ENCODE peak calls at places on chromosomes 16 and 17, in five cellular contexts. N is heart right ventricle, E is thoracic aorta, C is osteoblast, Z is cardiac muscle cell. Q is an unnamed sample. For H3K4me1, the result is how much of the 10 kb centered on the place peaks cover.

GRCh38 chr17:527247-527646 is 174.6 kb upstream of the RPH3AL start:
- DNase-seq in E (no peak), Z (no peak), C (no peak), N (no peak), Q (no peak)

GRCh38 chr17:17994271-17994670 is 21.6 kb downstream of the DRC3 start:
- DNase-seq in C (peak), E (no peak), N (peak), Z (peak), Q (no peak)

GRCh38 chr17:55294042-55294751 is 29.4 kb downstream of the HLF start:
- DNase-seq in E (no peak), Z (no peak), C (no peak), N (no peak), Q (no peak)

GRCh38 chr16:49821156-49821555 is 34.8 kb downstream of the ZNF423 start:
- DNase-seq in N (no peak), C (no peak), Z (no peak), E (no peak), Q (no peak)

GRCh38 chr17:732788-733720 is 658 bp downstream of the TLCD3A start:
- DNase-seq in C (peak), Z (peak), E (no peak), N (peak), Q (peak)

GRCh38 chr16:51407921-51408320 is 256.9 kb upstream of the SALL1 start:
- DNase-seq in N (no peak), E (no peak), Z (no peak), C (no peak), Q (no peak)

GRCh38 chr16:21663889-21664647 is at the start of gene OTOA:
- DNase-seq in Z (peak), N (no peak), E (no peak), C (peak), Q (peak)

GRCh38 chr16:12120331-12120981 is 143.9 kb downstream of the SNX29 start:
- DNase-seq in N (no peak), C (peak), Z (peak), E (peak), Q (no peak)

GRCh38 chr16:48041861-48042435 is 113.8 kb downstream of the ABCC12 start:
- DNase-seq in N (no peak), Z (no peak), E (no peak), C (no peak), Q (no peak)

GRCh38 chr16:28321700-28322411 is 29.5 kb downstream of the SBK1 start:
- DNase-seq in C (peak), Z (peak), E (no peak), N (no peak), Q (no peak)

GRCh38 chr17:4710693-4711634 is 532 bp downstream of the ARRB2 start:
- DNase-seq in N (no peak), Z (no peak), C (peak), E (no peak), Q (peak)

GRCh38 chr17:77271421-77271820 is 130.7 kb downstream of the SEC14L1 start:
- DNase-seq in E (no peak), C (no peak), Z (no peak), N (no peak), Q (no peak)

GRCh38 chr17:2423271-2423670 is 22.4 kb upstream of the MNT start:
- DNase-seq in E (no peak), C (peak), N (no peak), Z (no peak), Q (no peak)

GRCh38 chr17:64491995-64492394 is 4.9 kb downstream of the POLG2 start:
- DNase-seq in N (no peak), C (no peak), Z (no peak), E (no peak), Q (no peak)

GRCh38 chr16:4694664-4695451 is 1.5 kb downstream of the NUDT16L1 start:
- DNase-seq in N (peak), Z (peak), C (peak), E (no peak), Q (no peak)

GRCh38 chr17:7014995-7015586 is 2.7 kb downstream of the RNASEK start:
- DNase-seq in E (no peak), C (peak), Z (peak), N (no peak), Q (no peak)

GRCh38 chr16:80899804-80900592 is 95.6 kb upstream of the CDYL2 start:
- DNase-seq in E (peak), N (peak), C (peak), Z (peak), Q (peak)

GRCh38 chr16:62068747-62069146 is 32.5 kb upstream of the CDH8 start:
- DNase-seq in N (no peak), Z (no peak), E (no peak), C (no peak), Q (no peak)

GRCh38 chr16:74565378-74565777 is 41.5 kb downstream of the GLG1 start:
- DNase-seq in E (no peak), C (no peak), Z (no peak), N (no peak), Q (no peak)

GRCh38 chr17:67055811-67056745 is 11.7 kb downstream of the CACNG1 start:
- DNase-seq in N (no peak), E (no peak), C (no peak), Z (no peak), Q (no peak)

GRCh38 chr16:7849891-7850290 is 517.2 kb downstream of the RBFOX1 start:
- DNase-seq in E (no peak), N (no peak), C (no peak), Z (no peak), Q (no peak)

GRCh38 chr17:77466596-77467223 is 325.9 kb downstream of the SEC14L1 start:
- DNase-seq in Z (no peak), N (no peak), E (no peak), C (peak), Q (no peak)

DNA sequence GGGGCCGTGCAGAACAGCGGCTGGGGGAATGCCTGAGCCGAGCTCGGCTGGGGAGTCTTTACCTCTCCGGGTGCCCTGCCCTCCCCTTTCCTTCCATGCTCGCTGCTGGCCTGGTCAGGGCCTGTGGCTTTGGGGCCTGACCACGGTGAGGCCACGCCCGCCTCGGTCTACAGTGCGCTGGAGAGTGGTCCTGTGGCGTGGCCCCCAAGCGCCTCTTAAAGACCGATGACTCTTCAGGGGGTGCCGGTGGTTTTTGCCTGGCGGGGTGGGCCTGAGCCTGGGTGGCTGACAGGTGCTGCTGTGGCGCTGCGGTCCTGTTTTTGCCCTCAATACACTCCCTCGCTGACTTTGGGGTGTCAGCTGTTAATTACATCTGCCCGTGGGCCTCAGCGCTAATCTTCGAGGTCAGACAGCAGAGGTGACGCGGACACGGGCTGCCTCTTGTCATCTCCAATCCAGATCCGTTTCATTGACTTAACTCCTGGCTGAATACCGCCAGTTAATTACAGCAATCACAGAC is 29.7 kb downstream of the GSE1 start:
- DNase-seq in C (no peak), E (no peak), N (no peak), Z (no peak), Q (no peak)
- H3K4me1 ChIP-seq in C (under half), E (under half), N (half or more), Z (under half), Q (under half)

DNA sequence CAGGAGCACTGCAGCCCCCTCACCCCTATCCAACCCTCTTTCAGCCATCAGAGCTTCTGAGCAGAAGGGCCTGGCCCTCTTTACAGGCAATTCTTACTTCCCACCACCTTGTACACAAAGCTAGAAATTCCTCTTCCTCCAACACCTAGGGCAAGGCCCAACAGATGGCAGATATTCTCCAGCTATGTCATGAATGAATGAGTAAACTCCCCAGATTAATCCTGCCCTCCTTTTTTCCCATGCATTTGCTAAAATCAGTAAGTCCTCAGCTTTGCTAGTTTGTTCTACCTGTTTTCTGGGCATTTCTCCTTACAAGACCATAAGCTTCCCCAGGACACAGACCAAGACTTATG is 20.4 kb upstream of the MRPS23 start:
- DNase-seq in N (no peak), E (no peak), C (peak), Z (no peak), Q (no peak)
- H3K4me1 ChIP-seq in N (half or more), E (under half), C (half or more), Z (under half), Q (under half)

DNA sequence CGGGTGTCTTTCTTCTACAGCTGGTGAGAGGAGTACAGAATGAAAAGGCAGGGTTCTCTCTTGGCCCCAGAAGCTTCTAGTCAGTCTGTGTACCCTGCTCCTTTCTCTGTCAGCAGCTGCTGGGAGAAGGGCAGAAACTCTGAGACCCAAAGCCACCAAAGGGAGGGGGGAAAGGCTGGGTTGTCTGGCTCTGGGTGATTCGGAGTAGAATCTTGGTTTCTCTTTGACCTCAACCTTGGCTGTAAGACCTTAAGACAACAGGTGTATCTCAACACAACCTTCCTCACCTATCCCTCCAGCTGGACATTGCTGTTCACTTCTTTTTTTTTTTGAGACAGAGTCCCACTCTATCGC is 3.3 kb upstream of the NR1D1 start:
- DNase-seq in E (no peak), C (peak), N (no peak), Z (no peak), Q (no peak)
- H3K4me1 ChIP-seq in E (under half), C (under half), N (half or more), Z (under half), Q (under half)

GRCh38 chr17:74923538-74924249 is 379 bp upstream of the OTOP2 start:
- DNase-seq in Z (peak), N (peak), C (peak), E (peak), Q (peak)

GRCh38 chr17:74921769-74922168 is 1.3 kb downstream of the USH1G start:
- DNase-seq in Z (no peak), E (no peak), N (no peak), C (peak), Q (no peak)

GRCh38 chr17:74924250-74924948 is at the start of gene OTOP2:
- DNase-seq in E (no peak), C (no peak), N (peak), Z (no peak), Q (peak)

GRCh38 chr17:74922172-74922571 is 883 bp downstream of the USH1G start:
- DNase-seq in E (no peak), N (no peak), Z (no peak), C (peak), Q (no peak)

DNA sequence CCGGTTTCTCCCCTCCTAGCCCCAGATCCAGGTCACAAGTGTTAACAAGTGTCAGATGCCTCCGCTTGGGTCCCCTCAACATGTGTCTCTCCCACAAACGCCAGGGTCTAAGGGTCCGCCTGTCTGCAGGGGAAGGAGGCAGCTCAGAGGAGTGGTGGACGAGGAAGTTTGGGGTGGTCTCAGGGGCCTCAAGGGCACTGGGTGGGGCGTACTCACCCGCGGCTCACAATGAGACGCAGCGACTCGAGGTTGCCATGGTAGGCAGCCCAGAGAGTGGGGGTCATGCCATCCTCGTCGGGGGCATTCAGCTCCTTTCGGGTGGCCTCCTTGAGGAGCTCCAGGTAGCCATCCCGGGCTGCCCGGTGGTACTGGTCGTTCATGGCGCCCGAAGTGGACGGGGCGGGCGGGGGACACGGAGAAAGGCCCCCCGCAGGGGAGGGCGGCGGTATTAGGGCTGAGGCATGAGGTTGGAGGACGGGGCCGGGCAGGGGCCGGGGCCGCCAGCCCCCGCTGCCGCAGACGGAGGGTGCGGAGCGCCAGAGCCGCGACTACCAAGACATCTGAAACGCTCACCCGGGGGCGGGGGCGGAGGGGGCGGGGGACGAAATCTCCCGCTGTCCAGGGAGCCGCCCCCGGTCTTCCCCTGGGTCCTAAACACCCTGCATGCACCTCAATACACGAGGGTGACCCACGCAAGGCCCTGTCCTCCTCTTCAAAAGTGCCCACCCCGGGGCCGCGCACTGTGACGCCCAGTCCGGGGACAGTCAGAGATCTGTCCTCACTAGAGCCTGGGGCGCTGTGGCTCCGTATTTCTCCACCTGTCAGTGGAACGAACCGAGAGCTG is at the start of gene USH1G:
- DNase-seq in C (no peak), Z (peak), E (no peak), N (no peak), Q (no peak)
- H3K4me1 ChIP-seq in C (under half), Z (under half), E (under half), N (under half), Q (under half)

GRCh38 chr17:78934681-78935418 is 9.7 kb upstream of the TIMP2 start:
- DNase-seq in N (no peak), C (no peak), E (no peak), Z (no peak), Q (no peak)

GRCh38 chr17:78940241-78940640 is 15.1 kb upstream of the TIMP2 start:
- DNase-seq in E (no peak), Z (no peak), N (no peak), C (peak), Q (no peak)

GRCh38 chr17:78935419-78936323 is 10.5 kb upstream of the TIMP2 start:
- DNase-seq in N (peak), C (peak), Z (peak), E (peak), Q (peak)

GRCh38 chr17:78939615-78940014 is 14.4 kb upstream of the TIMP2 start:
- DNase-seq in C (peak), E (no peak), Z (peak), N (no peak), Q (no peak)

GRCh38 chr17:78937561-78937960 is 12.4 kb upstream of the TIMP2 start:
- DNase-seq in C (no peak), N (no peak), Z (no peak), E (no peak), Q (no peak)
- H3K4me1 ChIP-seq in C (half or more), N (under half), Z (under half), E (under half), Q (under half)

GRCh38 chr16:55657616-55658015 is 1.8 kb downstream of the SLC6A2 start:
- DNase-seq in N (no peak), Z (no peak), C (no peak), E (no peak), Q (no peak)

GRCh38 chr16:55653106-55653505 is 2.7 kb upstream of the SLC6A2 start:
- DNase-seq in E (no peak), Z (no peak), C (no peak), N (no peak), Q (no peak)

GRCh38 chr16:55655381-55655708 is 443 bp upstream of the SLC6A2 start:
- DNase-seq in E (no peak), Z (no peak), C (no peak), N (no peak), Q (no peak)

GRCh38 chr16:55656695-55657092 is 906 bp downstream of the SLC6A2 start:
- DNase-seq in C (no peak), N (no peak), E (no peak), Z (no peak), Q (no peak)

GRCh38 chr16:55655709-55656694 is at the start of gene SLC6A2:
- DNase-seq in Z (no peak), E (no peak), N (peak), C (no peak), Q (peak)
- H3K4me1 ChIP-seq in Z (under half), E (under half), N (under half), C (under half), Q (under half)

GRCh38 chr16:70713342-70713741 is 27.5 kb upstream of the MTSS2 start:
- DNase-seq in C (no peak), Z (no peak), N (no peak), E (no peak), Q (no peak)
- H3K4me1 ChIP-seq in C (under half), Z (half or more), N (under half), E (under half), Q (under half)

DNA sequence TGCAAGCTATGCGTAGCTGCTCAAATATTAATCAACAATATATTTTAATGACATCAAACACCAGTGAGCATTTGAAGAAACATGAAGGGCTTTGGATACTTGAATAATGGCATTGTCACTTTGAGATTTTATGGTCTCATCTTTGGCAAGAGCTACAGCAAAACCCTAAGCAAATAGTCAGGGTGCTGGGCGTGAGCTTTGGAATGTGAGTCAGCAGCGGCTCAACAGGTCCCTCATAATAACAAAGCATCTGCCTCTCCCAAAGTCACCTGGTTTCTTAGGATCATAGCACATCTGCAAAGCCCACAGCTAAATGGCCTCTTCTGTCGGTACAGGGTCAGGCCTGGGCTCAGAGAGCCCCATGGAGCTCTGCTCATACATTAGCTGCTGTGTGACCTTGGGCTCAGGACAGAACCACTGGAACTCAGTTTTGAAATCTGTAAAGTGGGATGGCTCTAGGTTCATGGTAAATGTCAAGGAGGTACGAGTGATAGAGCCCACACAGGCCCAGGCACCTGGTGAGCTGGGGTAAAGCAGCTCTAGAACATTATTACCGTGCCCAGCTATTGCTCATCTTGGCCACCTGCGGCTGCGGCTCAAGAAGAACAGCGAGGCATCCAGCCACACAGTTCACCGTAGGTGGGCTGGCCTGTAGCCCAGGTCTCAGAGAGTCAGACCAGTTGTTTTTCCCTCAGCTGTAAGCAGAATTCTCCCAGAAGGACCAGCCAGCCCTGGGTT is 544.4 kb upstream of the CDH11 start:
- DNase-seq in N (no peak), E (no peak), Z (no peak), C (peak), Q (no peak)
- H3K4me1 ChIP-seq in N (under half), E (under half), Z (under half), C (under half), Q (under half)

GRCh38 chr17:16417896-16418683 is 2.7 kb downstream of the TRPV2 start:
- DNase-seq in Z (peak), C (peak), E (no peak), N (no peak), Q (no peak)
- H3K4me1 ChIP-seq in Z (under half), C (under half), E (under half), N (under half), Q (under half)

GRCh38 chr16:15876503-15876902 is 11.9 kb downstream of the CEP20 start:
- DNase-seq in Z (no peak), C (no peak), E (no peak), N (no peak), Q (no peak)
- H3K4me1 ChIP-seq in Z (under half), C (under half), E (under half), N (under half), Q (under half)